ENCODE peak calls at places on chromosomes 1 and 21, in four cellular contexts. P, R, X and U are unnamed samples.

GRCh38 chr1:27856561-27857343 is 15.6 kb upstream of the THEMIS2 start:
- DNase-seq in P (no peak), R (no peak), X (no peak), U (no peak)

GRCh38 chr21:33954395-33954794 is 38.8 kb upstream of the ATP5PO start:
- DNase-seq in P (no peak), R (no peak), X (no peak), U (no peak)

GRCh38 chr1:223363856-223364684 is at the start of gene SUSD4:
- DNase-seq in P (no peak), R (no peak), X (peak; percentile 67), U (no peak)

GRCh38 chr1:73604739-73605138 is 593.2 kb downstream of the LRRIQ3 start:
- DNase-seq in P (no peak), R (no peak), X (no peak), U (no peak)

GRCh38 chr21:38831526-38832467 is 26.1 kb downstream of the ETS2 start:
- DNase-seq in P (peak; percentile 96), R (peak; percentile 95), X (peak; percentile 83), U (no peak)

GRCh38 chr1:161115132-161115711 is 2.6 kb downstream of the PFDN2 start:
- DNase-seq in P (peak; percentile 93), R (peak; percentile 67), X (no peak), U (no peak)

GRCh38 chr1:42172394-42173133 is 8.0 kb upstream of the GUCA2A start:
- DNase-seq in P (no peak), R (no peak), X (no peak), U (no peak)

GRCh38 chr1:183942933-183943693 is 94.4 kb downstream of the COLGALT2 start:
- DNase-seq in P (peak; percentile 99), R (peak; percentile 81), X (no peak), U (no peak)

GRCh38 chr1:94709891-94710581 is 110.1 kb upstream of the SLC44A3 start:
- DNase-seq in P (no peak), R (no peak), X (no peak), U (no peak)

GRCh38 chr21:45465611-45466329 is 60.8 kb downstream of the COL18A1 start:
- DNase-seq in P (no peak), R (no peak), X (no peak), U (no peak)

GRCh38 chr21:18840239-18840638 is 436.7 kb upstream of the TMPRSS15 start:
- DNase-seq in P (peak; percentile 50), R (no peak), X (no peak), U (no peak)

GRCh38 chr1:183989078-183989577 is 48.4 kb downstream of the COLGALT2 start:
- DNase-seq in P (peak; percentile 83), R (peak; percentile 62), X (no peak), U (no peak)

GRCh38 chr1:154342836-154343472 is 17.6 kb downstream of the ATP8B2 start:
- DNase-seq in P (no peak), R (no peak), X (no peak), U (no peak)

GRCh38 chr1:222087207-222087920 is 345.5 kb upstream of the DUSP10 start:
- DNase-seq in P (no peak), R (no peak), X (no peak), U (no peak)

GRCh38 chr21:25850126-25850831 is 115.5 kb downstream of the GABPA start:
- DNase-seq in P (no peak), R (no peak), X (no peak), U (no peak)

GRCh38 chr1:229107302-229107815 is 163.6 kb upstream of the RAB4A start:
- DNase-seq in P (no peak), R (no peak), X (no peak), U (no peak)

GRCh38 chr1:117633423-117633822 is 27.6 kb downstream of the TENT5C start:
- DNase-seq in P (no peak), R (no peak), X (no peak), U (no peak)

GRCh38 chr1:155177192-155177917 is 3.7 kb downstream of the TRIM46 start:
- DNase-seq in P (no peak), R (no peak), X (peak; percentile 14), U (no peak)

GRCh38 chr1:155174334-155175280 is 958 bp downstream of the TRIM46 start:
- DNase-seq in P (no peak), R (no peak), X (no peak), U (peak; percentile 65)

GRCh38 chr1:119492763-119493162 is 14.2 kb upstream of the HSD3B1 start:
- DNase-seq in P (no peak), R (no peak), X (no peak), U (no peak)

GRCh38 chr1:238628130-238628529 is 737.4 kb upstream of the ZP4 start:
- DNase-seq in P (no peak), R (no peak), X (no peak), U (no peak)

GRCh38 chr1:10033359-10033845 is 644 bp downstream of the UBE4B start:
- DNase-seq in P (peak; percentile 28), R (no peak), X (peak; percentile 35), U (no peak)

GRCh38 chr1:53521900-53522552 is 62.8 kb downstream of the DMRTB1 start:
- DNase-seq in P (no peak), R (no peak), X (no peak), U (no peak)

GRCh38 chr1:118223426-118223825 is 38.4 kb upstream of the SPAG17 start:
- DNase-seq in P (peak; percentile 6), R (no peak), X (no peak), U (no peak)

GRCh38 chr1:194419721-194420120 is 1233.3 kb upstream of the B3GALT2 start:
- DNase-seq in P (no peak), R (no peak), X (no peak), U (no peak)

GRCh38 chr1:108199231-108199657 is 899 bp downstream of the SLC25A24 start:
- DNase-seq in P (peak; percentile 10), R (no peak), X (no peak), U (no peak)

GRCh38 chr1:14884619-14885175 is 268.9 kb upstream of the TMEM51 start:
- DNase-seq in P (no peak), R (no peak), X (no peak), U (no peak)

DNA sequence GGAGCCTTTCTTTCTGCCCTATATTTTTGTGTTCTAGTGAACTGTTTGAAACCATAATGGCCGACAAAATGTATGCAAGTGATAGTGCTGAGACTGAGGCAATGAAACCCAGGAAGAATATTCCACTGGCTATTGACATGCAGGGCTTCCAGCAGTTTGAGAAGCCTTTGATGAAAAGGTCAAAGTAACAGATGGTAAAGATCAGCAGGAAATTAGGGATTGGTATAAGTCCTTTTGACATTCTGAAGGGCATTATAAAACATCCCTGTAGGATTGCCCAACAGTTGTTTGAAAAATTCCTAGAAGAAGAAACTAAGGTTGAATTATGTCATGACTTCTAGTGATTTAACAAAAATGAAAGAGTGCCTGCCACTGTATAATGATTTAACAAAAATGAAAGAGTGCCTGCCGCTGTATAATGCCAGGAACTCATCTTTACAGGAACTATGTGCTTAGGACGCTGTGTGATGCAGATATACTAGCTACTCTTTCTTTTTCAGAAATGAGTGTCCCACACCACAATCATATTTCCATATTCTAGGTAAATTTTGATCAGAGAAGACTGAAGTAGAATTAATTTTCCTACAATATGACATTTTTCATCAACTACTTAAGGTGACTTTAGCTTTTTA is 283.9 kb upstream of the ST6GALNAC5 start:
- DNase-seq in P (no peak), R (no peak), X (no peak), U (no peak)
- H3K27ac ChIP-seq in P (no peak overlapping the region), R (no peak overlapping the region), X (no peak overlapping the region), U (no peak overlapping the region)

DNA sequence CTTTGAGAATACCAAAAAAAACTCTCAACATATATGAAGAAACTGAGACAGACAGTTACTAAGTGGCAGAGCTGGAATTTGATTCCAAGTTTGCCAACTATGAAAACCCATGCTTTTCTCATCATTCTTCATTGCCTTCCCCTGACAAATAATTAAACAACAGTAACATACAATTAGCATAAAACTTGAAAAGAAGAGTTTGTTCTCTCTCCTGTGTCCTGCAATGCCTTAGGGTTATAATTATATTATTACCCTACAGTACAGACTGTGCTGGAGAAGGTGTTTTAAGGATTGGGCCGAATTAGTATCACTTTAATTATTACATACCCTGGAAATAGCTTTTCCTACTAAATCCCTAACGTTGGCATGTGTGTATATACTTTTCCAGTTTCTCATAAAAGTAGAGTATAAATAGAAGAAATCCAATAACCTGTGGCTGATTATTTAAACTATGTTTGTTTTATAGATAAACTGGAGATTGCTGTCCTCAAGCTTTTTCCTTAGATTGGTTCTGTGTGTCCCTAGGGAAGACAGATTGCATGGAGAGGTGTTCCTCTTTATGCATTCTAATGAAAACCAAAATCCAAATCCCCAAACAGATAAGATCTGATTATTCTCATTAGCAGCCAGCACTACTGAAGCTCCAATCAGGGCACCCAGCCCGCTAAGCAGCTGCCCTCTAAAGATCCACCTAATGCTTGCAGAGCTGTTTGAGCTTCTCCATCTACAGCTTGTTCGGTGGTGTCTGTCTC is 156.3 kb downstream of the TM2D1 start:
- DNase-seq in P (no peak), R (no peak), X (no peak), U (no peak)
- H3K27ac ChIP-seq in P (no peak overlapping the region), R (no peak overlapping the region), X (no peak overlapping the region), U (no peak overlapping the region)

GRCh38 chr1:206479164-206480125 is 9.2 kb downstream of the IKBKE start:
- DNase-seq in P (peak; percentile 75), R (peak; percentile 59), X (peak; percentile 80), U (peak; percentile 38)
- H3K27ac ChIP-seq in P (no peak overlapping the region), R (no peak overlapping the region), X (no peak overlapping the region), U (no peak overlapping the region)

GRCh38 chr1:241229216-241229615 is 127.8 kb downstream of the RGS7 start:
- DNase-seq in P (no peak), R (no peak), X (no peak), U (no peak)
- H3K27ac ChIP-seq in P (no peak overlapping the region), R (no peak overlapping the region), X (no peak overlapping the region), U (no peak overlapping the region)

GRCh38 chr1:171943973-171944561 is 102.8 kb downstream of the DNM3 start:
- DNase-seq in P (no peak), R (no peak), X (no peak), U (no peak)
- H3K27ac ChIP-seq in P (no peak overlapping the region), R (no peak overlapping the region), X (no peak overlapping the region), U (no peak overlapping the region)

DNA sequence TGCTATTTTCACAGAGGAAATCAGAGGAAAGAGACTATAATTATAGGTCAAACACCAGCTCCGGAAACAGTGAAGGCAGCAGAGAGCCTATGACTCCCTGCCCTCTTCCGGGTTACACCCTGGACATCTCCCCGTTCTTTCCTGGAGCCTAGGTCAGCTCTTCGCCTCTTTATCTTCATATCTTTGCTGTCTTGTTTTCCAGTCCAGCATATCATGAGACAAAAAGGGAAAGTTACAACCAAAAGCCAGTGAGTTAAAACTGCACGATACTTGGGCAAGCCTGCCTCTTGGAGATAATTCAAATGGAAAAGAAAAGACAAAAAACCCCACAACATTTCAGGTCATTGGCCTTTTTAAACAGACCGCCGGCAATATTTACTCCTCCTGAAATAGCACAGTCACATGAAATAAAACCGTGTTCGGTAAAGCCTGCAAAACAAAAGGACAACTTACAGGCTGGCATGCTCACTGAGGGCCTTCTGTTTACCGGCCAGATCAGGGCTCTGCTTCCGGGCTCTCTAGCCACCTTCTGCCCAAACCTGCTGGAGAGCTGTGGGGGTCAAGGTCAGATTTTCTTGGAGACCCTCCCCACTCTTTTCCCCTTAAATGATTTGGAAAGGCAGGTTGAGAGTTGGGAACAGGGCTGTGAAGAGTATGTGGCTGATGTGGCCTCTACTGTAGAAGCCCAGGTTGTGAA is 42.8 kb upstream of the PPP2R5A start:
- DNase-seq in P (no peak), R (no peak), X (no peak), U (no peak)
- H3K27ac ChIP-seq in P (no peak overlapping the region), R (no peak overlapping the region), X (no peak overlapping the region), U (peak overlapping the region; percentile 28)

GRCh38 chr1:35369922-35370671 is 101.6 kb downstream of the ZMYM4 start:
- DNase-seq in P (peak; percentile 68), R (peak; percentile 61), X (peak; percentile 71), U (no peak)
- H3K27ac ChIP-seq in P (no peak overlapping the region), R (peak overlapping the region; percentile 53), X (no peak overlapping the region), U (no peak overlapping the region)